ENCODE peak calls at places on chromosomes 3 and 15, in seven cellular contexts. One of them, this sample, is unnamed. For H3K36me3, the result is how much of the 10 kb centered on the place peaks cover.

GRCh38 chr3:12922299-12922698 is 80.9 kb upstream of the RPL32 start:
- DNase-seq in adrenal gland: no peak
- DNase-seq in body of pancreas: no peak
- DNase-seq in heart left ventricle: no peak
- DNase-seq in fibroblast of lung: peak
- DNase-seq in bronchial epithelial cell: no peak
- DNase-seq in brain microvascular endothelial cell: no peak
- DNase-seq in this sample: peak

GRCh38 chr15:47460775-47461174 is 256.5 kb upstream of the SEMA6D start:
- DNase-seq in adrenal gland: no peak
- DNase-seq in body of pancreas: no peak
- DNase-seq in heart left ventricle: no peak
- DNase-seq in fibroblast of lung: no peak
- DNase-seq in bronchial epithelial cell: peak
- DNase-seq in brain microvascular endothelial cell: no peak
- DNase-seq in this sample: no peak

GRCh38 chr3:50592568-50592967 is 19.0 kb downstream of the CISH start:
- DNase-seq in adrenal gland: no peak
- DNase-seq in body of pancreas: no peak
- DNase-seq in heart left ventricle: no peak
- DNase-seq in fibroblast of lung: no peak
- DNase-seq in bronchial epithelial cell: no peak
- DNase-seq in brain microvascular endothelial cell: no peak
- DNase-seq in this sample: no peak

GRCh38 chr3:13213490-13213889 is 140.3 kb upstream of the IQSEC1 start:
- DNase-seq in adrenal gland: no peak
- DNase-seq in body of pancreas: no peak
- DNase-seq in heart left ventricle: no peak
- DNase-seq in fibroblast of lung: no peak
- DNase-seq in bronchial epithelial cell: no peak
- DNase-seq in brain microvascular endothelial cell: no peak
- DNase-seq in this sample: no peak

GRCh38 chr3:62614527-62614926 is 241.2 kb upstream of the FEZF2 start:
- DNase-seq in adrenal gland: no peak
- DNase-seq in body of pancreas: no peak
- DNase-seq in heart left ventricle: no peak
- DNase-seq in fibroblast of lung: no peak
- DNase-seq in bronchial epithelial cell: peak
- DNase-seq in brain microvascular endothelial cell: no peak
- DNase-seq in this sample: no peak

GRCh38 chr3:188491276-188491687 is 337.3 kb downstream of the LPP start:
- DNase-seq in adrenal gland: peak
- DNase-seq in body of pancreas: no peak
- DNase-seq in heart left ventricle: no peak
- DNase-seq in fibroblast of lung: peak
- DNase-seq in bronchial epithelial cell: no peak
- DNase-seq in brain microvascular endothelial cell: peak
- DNase-seq in this sample: no peak

GRCh38 chr3:107284570-107284969 is 92.7 kb upstream of the CCDC54 start:
- DNase-seq in adrenal gland: no peak
- DNase-seq in body of pancreas: no peak
- DNase-seq in heart left ventricle: no peak
- DNase-seq in fibroblast of lung: peak
- DNase-seq in bronchial epithelial cell: peak
- DNase-seq in brain microvascular endothelial cell: no peak
- DNase-seq in this sample: no peak

GRCh38 chr15:78621810-78622402 is 1.1 kb upstream of the CHRNA3 start:
- DNase-seq in adrenal gland: no peak
- DNase-seq in body of pancreas: no peak
- DNase-seq in heart left ventricle: no peak
- DNase-seq in fibroblast of lung: no peak
- DNase-seq in bronchial epithelial cell: no peak
- DNase-seq in brain microvascular endothelial cell: no peak
- DNase-seq in this sample: no peak

GRCh38 chr3:72887723-72888545 is at the start of gene GXYLT2:
- DNase-seq in adrenal gland: peak
- DNase-seq in body of pancreas: peak
- DNase-seq in heart left ventricle: peak
- DNase-seq in fibroblast of lung: peak
- DNase-seq in bronchial epithelial cell: peak
- DNase-seq in brain microvascular endothelial cell: peak
- DNase-seq in this sample: peak

GRCh38 chr3:37310666-37311050 is 136.3 kb upstream of the LRRFIP2 start:
- DNase-seq in adrenal gland: no peak
- DNase-seq in body of pancreas: no peak
- DNase-seq in heart left ventricle: no peak
- DNase-seq in fibroblast of lung: peak
- DNase-seq in bronchial epithelial cell: no peak
- DNase-seq in brain microvascular endothelial cell: no peak
- DNase-seq in this sample: no peak

GRCh38 chr3:43737001-43737440 is 46.3 kb downstream of the ABHD5 start:
- DNase-seq in adrenal gland: no peak
- DNase-seq in body of pancreas: no peak
- DNase-seq in heart left ventricle: no peak
- DNase-seq in fibroblast of lung: no peak
- DNase-seq in bronchial epithelial cell: no peak
- DNase-seq in brain microvascular endothelial cell: no peak
- DNase-seq in this sample: no peak

GRCh38 chr3:62529230-62529629 is 155.9 kb upstream of the FEZF2 start:
- DNase-seq in adrenal gland: peak
- DNase-seq in body of pancreas: peak
- DNase-seq in heart left ventricle: no peak
- DNase-seq in fibroblast of lung: peak
- DNase-seq in bronchial epithelial cell: peak
- DNase-seq in brain microvascular endothelial cell: peak
- DNase-seq in this sample: peak

GRCh38 chr15:69132935-69133861 is 27.2 kb upstream of the GLCE start:
- DNase-seq in adrenal gland: no peak
- DNase-seq in body of pancreas: no peak
- DNase-seq in heart left ventricle: no peak
- DNase-seq in fibroblast of lung: no peak
- DNase-seq in bronchial epithelial cell: peak
- DNase-seq in brain microvascular endothelial cell: no peak
- DNase-seq in this sample: no peak

GRCh38 chr3:69240651-69241578 is 118.5 kb upstream of the LMOD3 start:
- DNase-seq in adrenal gland: no peak
- DNase-seq in body of pancreas: peak
- DNase-seq in heart left ventricle: no peak
- DNase-seq in fibroblast of lung: no peak
- DNase-seq in bronchial epithelial cell: no peak
- DNase-seq in brain microvascular endothelial cell: peak
- DNase-seq in this sample: peak

GRCh38 chr3:12822725-12823373 is 18.5 kb downstream of the RPL32 start:
- DNase-seq in adrenal gland: no peak
- DNase-seq in body of pancreas: no peak
- DNase-seq in heart left ventricle: no peak
- DNase-seq in fibroblast of lung: peak
- DNase-seq in bronchial epithelial cell: peak
- DNase-seq in brain microvascular endothelial cell: peak
- DNase-seq in this sample: peak

GRCh38 chr3:33035596-33035995 is 61.4 kb downstream of the GLB1 start:
- DNase-seq in adrenal gland: no peak
- DNase-seq in body of pancreas: no peak
- DNase-seq in heart left ventricle: no peak
- DNase-seq in fibroblast of lung: peak
- DNase-seq in bronchial epithelial cell: peak
- DNase-seq in brain microvascular endothelial cell: no peak
- DNase-seq in this sample: peak

GRCh38 chr3:50620420-50620819 is 3.5 kb downstream of the MAPKAPK3 start:
- DNase-seq in adrenal gland: no peak
- DNase-seq in body of pancreas: no peak
- DNase-seq in heart left ventricle: no peak
- DNase-seq in fibroblast of lung: no peak
- DNase-seq in bronchial epithelial cell: no peak
- DNase-seq in brain microvascular endothelial cell: no peak
- DNase-seq in this sample: no peak

GRCh38 chr3:141875893-141876380 is 506 bp upstream of the ATP1B3 start:
- DNase-seq in adrenal gland: peak
- DNase-seq in body of pancreas: peak
- DNase-seq in heart left ventricle: peak
- DNase-seq in fibroblast of lung: peak
- DNase-seq in bronchial epithelial cell: peak
- DNase-seq in brain microvascular endothelial cell: peak
- DNase-seq in this sample: peak

GRCh38 chr3:114900908-114901307 is 246.2 kb downstream of the ZBTB20 start:
- DNase-seq in adrenal gland: no peak
- DNase-seq in body of pancreas: no peak
- DNase-seq in heart left ventricle: no peak
- DNase-seq in fibroblast of lung: no peak
- DNase-seq in bronchial epithelial cell: peak
- DNase-seq in brain microvascular endothelial cell: no peak
- DNase-seq in this sample: peak

GRCh38 chr3:5103743-5104142 is 18.3 kb upstream of the ARL8B start:
- DNase-seq in adrenal gland: no peak
- DNase-seq in body of pancreas: no peak
- DNase-seq in heart left ventricle: no peak
- DNase-seq in fibroblast of lung: no peak
- DNase-seq in bronchial epithelial cell: no peak
- DNase-seq in brain microvascular endothelial cell: no peak
- DNase-seq in this sample: no peak

GRCh38 chr3:46934067-46934466 is 42.5 kb downstream of the CCDC12 start:
- DNase-seq in adrenal gland: no peak
- DNase-seq in body of pancreas: peak
- DNase-seq in heart left ventricle: no peak
- DNase-seq in fibroblast of lung: no peak
- DNase-seq in bronchial epithelial cell: no peak
- DNase-seq in brain microvascular endothelial cell: no peak
- DNase-seq in this sample: no peak
- H3K36me3 ChIP-seq in adrenal gland: under half
- H3K36me3 ChIP-seq in body of pancreas: under half
- H3K36me3 ChIP-seq in heart left ventricle: under half
- H3K36me3 ChIP-seq in fibroblast of lung: under half
- H3K36me3 ChIP-seq in bronchial epithelial cell: under half
- H3K36me3 ChIP-seq in brain microvascular endothelial cell: under half
- H3K36me3 ChIP-seq in this sample: under half

DNA sequence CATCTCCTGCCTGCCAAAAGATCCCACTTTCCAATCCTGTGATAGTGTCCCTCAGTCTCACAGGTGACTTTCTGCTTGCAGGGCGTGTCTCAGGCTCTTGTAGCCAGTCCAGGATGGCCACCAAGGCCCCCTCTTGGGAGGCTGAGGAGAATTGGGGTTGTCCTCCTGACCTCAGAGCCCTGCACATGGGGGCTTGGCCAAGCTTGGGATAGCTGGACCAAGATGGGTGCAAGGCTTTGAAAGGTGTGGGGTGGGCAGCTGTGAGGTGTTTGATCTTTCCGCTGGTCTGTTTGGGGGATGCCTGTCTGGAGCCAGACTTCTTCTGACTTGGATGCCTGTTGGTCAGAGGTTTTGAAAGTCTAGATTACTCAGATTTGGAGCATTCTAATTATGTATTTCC is 12.0 kb upstream of the CPNE9 start:
- DNase-seq in adrenal gland: no peak
- DNase-seq in body of pancreas: no peak
- DNase-seq in heart left ventricle: no peak
- DNase-seq in fibroblast of lung: no peak
- DNase-seq in bronchial epithelial cell: no peak
- DNase-seq in brain microvascular endothelial cell: no peak
- DNase-seq in this sample: no peak
- H3K36me3 ChIP-seq in adrenal gland: half or more
- H3K36me3 ChIP-seq in body of pancreas: under half
- H3K36me3 ChIP-seq in heart left ventricle: under half
- H3K36me3 ChIP-seq in fibroblast of lung: under half
- H3K36me3 ChIP-seq in bronchial epithelial cell: under half
- H3K36me3 ChIP-seq in brain microvascular endothelial cell: half or more
- H3K36me3 ChIP-seq in this sample: under half

GRCh38 chr3:179068779-179069530 is 2.7 kb downstream of the ZMAT3 start:
- DNase-seq in adrenal gland: no peak
- DNase-seq in body of pancreas: no peak
- DNase-seq in heart left ventricle: no peak
- DNase-seq in fibroblast of lung: peak
- DNase-seq in bronchial epithelial cell: no peak
- DNase-seq in brain microvascular endothelial cell: no peak
- DNase-seq in this sample: peak

GRCh38 chr3:179067839-179068238 is 3.8 kb downstream of the ZMAT3 start:
- DNase-seq in adrenal gland: no peak
- DNase-seq in body of pancreas: no peak
- DNase-seq in heart left ventricle: no peak
- DNase-seq in fibroblast of lung: peak
- DNase-seq in bronchial epithelial cell: no peak
- DNase-seq in brain microvascular endothelial cell: no peak
- DNase-seq in this sample: peak

GRCh38 chr3:179066058-179066457 is 5.6 kb downstream of the ZMAT3 start:
- DNase-seq in adrenal gland: no peak
- DNase-seq in body of pancreas: no peak
- DNase-seq in heart left ventricle: no peak
- DNase-seq in fibroblast of lung: no peak
- DNase-seq in bronchial epithelial cell: no peak
- DNase-seq in brain microvascular endothelial cell: no peak
- DNase-seq in this sample: no peak

GRCh38 chr3:179067291-179067690 is 4.3 kb downstream of the ZMAT3 start:
- DNase-seq in adrenal gland: no peak
- DNase-seq in body of pancreas: no peak
- DNase-seq in heart left ventricle: no peak
- DNase-seq in fibroblast of lung: no peak
- DNase-seq in bronchial epithelial cell: no peak
- DNase-seq in brain microvascular endothelial cell: no peak
- DNase-seq in this sample: peak

DNA sequence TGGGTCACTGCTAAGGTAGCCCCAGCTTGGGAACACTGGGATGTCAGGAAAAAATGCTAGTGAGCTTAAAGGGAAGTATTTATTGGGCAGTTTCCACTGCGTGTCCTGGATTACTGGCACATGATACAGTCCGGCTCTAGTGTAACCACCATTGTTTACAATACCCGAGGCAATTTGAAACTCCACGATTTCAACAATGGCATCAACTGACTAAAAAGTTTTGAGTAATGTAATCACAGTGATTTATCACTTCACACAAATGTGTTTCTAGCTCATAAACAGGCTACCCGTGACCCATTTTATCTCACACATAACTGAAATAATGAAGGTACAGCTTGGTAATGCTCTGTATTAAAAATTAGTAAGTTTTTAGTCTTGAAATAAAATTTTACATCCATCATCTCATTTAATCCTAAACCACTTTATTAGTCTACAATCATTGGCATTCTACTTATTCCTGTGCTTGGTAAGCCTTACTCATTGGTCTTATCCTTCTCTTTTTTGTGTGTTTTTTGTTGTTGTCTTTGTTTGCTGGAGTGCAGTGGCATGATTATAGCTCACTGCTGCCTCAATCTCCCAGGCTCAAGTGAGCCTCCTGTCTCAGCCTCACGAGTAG is 7.6 kb downstream of the ZMAT3 start:
- DNase-seq in adrenal gland: no peak
- DNase-seq in body of pancreas: no peak
- DNase-seq in heart left ventricle: no peak
- DNase-seq in fibroblast of lung: peak
- DNase-seq in bronchial epithelial cell: no peak
- DNase-seq in brain microvascular endothelial cell: no peak
- DNase-seq in this sample: no peak
- H3K36me3 ChIP-seq in adrenal gland: under half
- H3K36me3 ChIP-seq in body of pancreas: under half
- H3K36me3 ChIP-seq in heart left ventricle: under half
- H3K36me3 ChIP-seq in fibroblast of lung: under half
- H3K36me3 ChIP-seq in bronchial epithelial cell: under half
- H3K36me3 ChIP-seq in brain microvascular endothelial cell: under half
- H3K36me3 ChIP-seq in this sample: under half

GRCh38 chr15:82231842-82232241 is 30.7 kb downstream of the EFL1 start:
- DNase-seq in adrenal gland: no peak
- DNase-seq in body of pancreas: no peak
- DNase-seq in heart left ventricle: no peak
- DNase-seq in fibroblast of lung: no peak
- DNase-seq in bronchial epithelial cell: no peak
- DNase-seq in brain microvascular endothelial cell: no peak
- DNase-seq in this sample: no peak

GRCh38 chr15:82231233-82231632 is 31.3 kb downstream of the EFL1 start:
- DNase-seq in adrenal gland: no peak
- DNase-seq in body of pancreas: no peak
- DNase-seq in heart left ventricle: no peak
- DNase-seq in fibroblast of lung: no peak
- DNase-seq in bronchial epithelial cell: no peak
- DNase-seq in brain microvascular endothelial cell: no peak
- DNase-seq in this sample: no peak

GRCh38 chr15:82228750-82229149 is 33.8 kb downstream of the EFL1 start:
- DNase-seq in adrenal gland: no peak
- DNase-seq in body of pancreas: no peak
- DNase-seq in heart left ventricle: no peak
- DNase-seq in fibroblast of lung: peak
- DNase-seq in bronchial epithelial cell: no peak
- DNase-seq in brain microvascular endothelial cell: no peak
- DNase-seq in this sample: no peak
- H3K36me3 ChIP-seq in adrenal gland: under half
- H3K36me3 ChIP-seq in body of pancreas: under half
- H3K36me3 ChIP-seq in heart left ventricle: under half
- H3K36me3 ChIP-seq in fibroblast of lung: under half
- H3K36me3 ChIP-seq in bronchial epithelial cell: under half
- H3K36me3 ChIP-seq in brain microvascular endothelial cell: under half
- H3K36me3 ChIP-seq in this sample: under half

This sample was measured in cardiac muscle cell.